ENCODE peak calls at places on chromosomes 13 and 19, in seven cellular contexts. U is H1, Y is upper lobe of left lung, O is adrenal gland, X is GM12878, E is transverse colon, J is breast epithelium. V is an unnamed sample.
A peak's percentile ranks its signal among the peaks of the same experiment; 100 is the strongest.

GRCh38 chr13:91668844-91669495 is 270.5 kb downstream of the GPC5 start:
- DNase-seq in U (no peak), Y (no peak), O (no peak), X (no peak), E (no peak), J (no peak), V (no peak)

GRCh38 chr13:80047406-80047805 is 293.5 kb downstream of the SPRY2 start:
- DNase-seq in U (no peak), Y (no peak), O (no peak), X (no peak), E (no peak), J (no peak), V (no peak)

GRCh38 chr13:65417953-65418352 is 1812.2 kb downstream of the PCDH9 start:
- DNase-seq in U (no peak), Y (no peak), O (no peak), X (no peak), E (no peak), J (no peak), V (no peak)

GRCh38 chr13:36431204-36432105 is 840 bp upstream of the CCNA1 start:
- DNase-seq in U (no peak), Y (peak; percentile 27), O (no peak), X (no peak), E (no peak), J (no peak), V (no peak)

GRCh38 chr13:44819245-44819644 is 170.0 kb downstream of the NUFIP1 start:
- DNase-seq in U (no peak), Y (no peak), O (no peak), X (no peak), E (no peak), J (no peak), V (no peak)

GRCh38 chr13:109309625-109310363 is 476.6 kb downstream of the IRS2 start:
- DNase-seq in U (no peak), Y (no peak), O (no peak), X (no peak), E (no peak), J (no peak), V (no peak)

GRCh38 chr13:43874512-43875092 is 4.9 kb downstream of the CCDC122 start:
- DNase-seq in U (no peak), Y (no peak), O (no peak), X (no peak), E (no peak), J (no peak), V (peak; percentile 32)

GRCh38 chr19:7113233-7113632 is 43.7 kb downstream of the ZNF557 start:
- DNase-seq in U (no peak), Y (no peak), O (no peak), X (no peak), E (no peak), J (no peak), V (no peak)

GRCh38 chr19:14782978-14783545 is 4.7 kb upstream of the ADGRE2 start:
- DNase-seq in U (no peak), Y (no peak), O (no peak), X (no peak), E (no peak), J (peak; percentile 15), V (no peak)

GRCh38 chr19:1650627-1651009 is 1.8 kb downstream of the TCF3 start:
- DNase-seq in U (no peak), Y (no peak), O (no peak), X (no peak), E (no peak), J (no peak), V (no peak)

GRCh38 chr13:50691682-50692263 is 151.7 kb downstream of the DLEU7 start:
- DNase-seq in U (no peak), Y (no peak), O (no peak), X (no peak), E (no peak), J (no peak), V (peak; percentile 38)

GRCh38 chr13:47190696-47191095 is 293.8 kb upstream of the HTR2A start:
- DNase-seq in U (no peak), Y (no peak), O (no peak), X (no peak), E (no peak), J (no peak), V (no peak)

GRCh38 chr13:106573855-106574254 is 5.9 kb upstream of the ARGLU1 start:
- DNase-seq in U (no peak), Y (peak; percentile 59), O (no peak), X (no peak), E (peak; percentile 22), J (no peak), V (no peak)

GRCh38 chr13:94311893-94312292 is 167.6 kb downstream of the DCT start:
- DNase-seq in U (no peak), Y (no peak), O (no peak), X (no peak), E (no peak), J (no peak), V (no peak)

GRCh38 chr19:16371540-16371986 is 46.9 kb downstream of the KLF2 start:
- DNase-seq in U (no peak), Y (peak; percentile 83), O (no peak), X (peak; percentile 79), E (peak; percentile 90), J (no peak), V (peak; percentile 63)

GRCh38 chr19:38263696-38264485 is 482 bp upstream of the SPINT2 start:
- DNase-seq in U (peak; percentile 80), Y (peak; percentile 94), O (peak; percentile 74), X (no peak), E (peak; percentile 96), J (no peak), V (no peak)

GRCh38 chr13:45584816-45585215 is 30.7 kb downstream of the ERICH6B start:
- DNase-seq in U (no peak), Y (no peak), O (no peak), X (no peak), E (no peak), J (no peak), V (no peak)

GRCh38 chr13:106858910-106859309 is 291.0 kb upstream of the ARGLU1 start:
- DNase-seq in U (peak; percentile 17), Y (no peak), O (no peak), X (no peak), E (no peak), J (no peak), V (no peak)

GRCh38 chr19:8399681-8400188 is 9.6 kb downstream of the RAB11B start:
- DNase-seq in U (no peak), Y (no peak), O (no peak), X (no peak), E (no peak), J (no peak), V (no peak)

GRCh38 chr13:113329656-113330312 is 32.7 kb downstream of the LAMP1 start:
- DNase-seq in U (no peak), Y (no peak), O (no peak), X (no peak), E (no peak), J (no peak), V (no peak)

GRCh38 chr13:113328851-113329250 is 31.8 kb downstream of the LAMP1 start:
- DNase-seq in U (no peak), Y (no peak), O (no peak), X (no peak), E (no peak), J (no peak), V (no peak)

GRCh38 chr13:113325779-113326178 is 28.7 kb downstream of the LAMP1 start:
- DNase-seq in U (no peak), Y (no peak), O (no peak), X (no peak), E (no peak), J (peak; percentile 65), V (no peak)

GRCh38 chr13:113327391-113327765 is 30.3 kb downstream of the LAMP1 start:
- DNase-seq in U (no peak), Y (no peak), O (no peak), X (no peak), E (no peak), J (no peak), V (no peak)

DNA sequence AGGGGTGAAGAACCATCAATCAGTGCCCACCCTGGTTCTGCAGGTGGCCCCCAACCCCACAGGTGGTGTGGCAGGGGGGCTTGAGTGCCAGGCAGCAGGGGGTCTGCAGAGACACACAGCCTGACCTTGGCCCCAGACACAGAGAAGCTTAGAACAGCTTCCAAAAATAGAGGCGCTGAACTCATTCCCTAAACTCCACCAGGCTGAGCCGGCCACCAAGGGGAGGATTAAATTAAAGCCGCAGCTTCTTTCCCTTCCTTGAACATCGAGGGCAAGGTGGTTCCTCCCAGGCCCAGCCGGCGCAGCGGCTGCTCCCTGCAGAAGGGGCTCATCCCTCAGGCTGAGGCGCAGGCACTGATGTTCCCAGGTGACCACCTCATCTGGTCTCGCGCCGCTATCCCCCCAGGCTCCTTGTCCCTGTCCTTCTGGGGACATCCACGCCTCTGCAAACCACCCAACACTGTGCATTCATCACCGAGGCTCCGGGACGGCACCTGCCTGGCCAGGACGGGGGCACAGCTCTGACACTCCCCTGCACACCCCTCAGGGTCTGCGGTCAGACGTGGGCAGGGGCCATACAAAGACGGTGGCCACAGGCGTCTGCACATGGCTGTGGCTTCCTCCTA is 30.8 kb downstream of the LAMP1 start:
- DNase-seq in U (no peak), Y (no peak), O (no peak), X (no peak), E (no peak), J (no peak), V (no peak)
- TF ChIP-seq POLR2A in U (no peak), Y (no peak), O (no peak), X (no peak), E (peak; percentile 6), J (no peak), V (no peak)

DNA sequence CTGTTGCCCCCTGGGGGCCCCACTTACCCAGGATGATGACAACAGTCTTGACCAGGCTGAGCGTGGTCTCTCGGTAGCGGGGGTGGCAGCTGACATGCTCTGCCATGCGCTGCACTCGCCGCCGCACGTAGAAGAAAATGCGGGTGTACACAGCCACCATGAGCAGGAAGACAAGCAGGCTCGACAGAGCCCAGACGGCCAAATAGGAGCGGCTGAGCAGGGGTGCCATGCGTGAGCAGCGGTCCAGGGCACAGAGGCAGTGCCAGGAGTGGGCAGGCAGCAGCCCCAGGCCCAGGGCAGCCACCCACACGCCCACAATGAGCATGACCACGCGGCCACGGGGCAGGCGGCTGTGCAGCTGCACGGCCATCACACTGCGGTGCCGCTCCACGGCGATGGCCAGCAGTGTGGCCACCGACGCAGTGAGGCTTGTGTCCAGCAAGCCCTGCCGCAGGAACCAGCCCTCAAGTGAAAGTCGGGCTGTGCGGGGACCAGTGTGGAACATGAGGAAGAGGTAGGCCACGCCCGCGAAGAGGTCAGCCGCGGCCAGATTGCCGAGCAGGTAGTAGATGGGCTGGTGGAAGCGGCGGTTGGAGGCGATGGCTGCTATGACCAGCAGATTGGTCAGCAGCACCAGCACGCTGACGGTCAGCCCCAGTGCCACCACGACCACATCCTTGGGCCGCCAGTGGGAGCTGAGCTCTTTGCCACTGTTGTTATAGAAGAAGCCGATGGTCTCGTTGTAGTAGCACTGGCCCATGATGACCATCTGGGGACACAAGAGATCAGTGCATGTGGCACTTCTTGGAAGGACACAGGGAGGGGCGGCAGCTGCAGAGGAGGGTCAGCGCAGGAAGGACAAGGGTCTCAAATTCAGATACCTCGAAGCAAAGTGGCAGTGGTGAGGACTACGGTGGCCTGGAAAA is 1.2 kb downstream of the LPAR2 start:
- DNase-seq in U (no peak), Y (no peak), O (no peak), X (no peak), E (no peak), J (no peak), V (no peak)
- TF ChIP-seq POLR2A in U (no peak), Y (no peak), O (no peak), X (peak; percentile 77), E (no peak), J (no peak), V (no peak)

GRCh38 chr13:30457306-30457891 is 8.3 kb downstream of the HMGB1 start:
- DNase-seq in U (no peak), Y (no peak), O (no peak), X (no peak), E (no peak), J (no peak), V (no peak)
- TF ChIP-seq POLR2A in U (no peak), Y (no peak), O (no peak), X (no peak), E (no peak), J (no peak), V (peak; percentile 23)

GRCh38 chr13:83765796-83766195 is 116.5 kb downstream of the SLITRK1 start:
- DNase-seq in U (no peak), Y (no peak), O (no peak), X (no peak), E (no peak), J (no peak), V (no peak)
- TF ChIP-seq POLR2A in U (no peak), Y (no peak), O (no peak), X (no peak), E (no peak), J (no peak), V (no peak)

V was measured in erythroblast.